ENCODE peak calls at places on chromosome 15, in eight cellular contexts. One of them, this sample, is unnamed.

GRCh38 chr15:66923438-66923881 is 141.9 kb upstream of the SMAD3 start:
- DNase-seq in cardiac muscle cell: peak; percentile 47
- DNase-seq in HFF-Myc: no peak
- DNase-seq in fibroblast of pulmonary artery: no peak
- DNase-seq in nephron progenitor cell: peak; percentile 55
- DNase-seq in HFFc6: no peak
- DNase-seq in psoas muscle: no peak
- DNase-seq in fibroblast of villous mesenchyme: no peak
- DNase-seq in this sample: no peak

GRCh38 chr15:71677352-71677751 is 133.0 kb upstream of the NR2E3 start:
- DNase-seq in cardiac muscle cell: no peak
- DNase-seq in HFF-Myc: no peak
- DNase-seq in fibroblast of pulmonary artery: no peak
- DNase-seq in nephron progenitor cell: no peak
- DNase-seq in HFFc6: no peak
- DNase-seq in psoas muscle: no peak
- DNase-seq in fibroblast of villous mesenchyme: no peak
- DNase-seq in this sample: no peak

GRCh38 chr15:45320581-45320980 is 57.8 kb downstream of the GATM start:
- DNase-seq in cardiac muscle cell: no peak
- DNase-seq in HFF-Myc: no peak
- DNase-seq in fibroblast of pulmonary artery: no peak
- DNase-seq in nephron progenitor cell: no peak
- DNase-seq in HFFc6: no peak
- DNase-seq in psoas muscle: no peak
- DNase-seq in fibroblast of villous mesenchyme: no peak
- DNase-seq in this sample: no peak

GRCh38 chr15:46644493-46645481 is 1010.0 kb downstream of the SQOR start:
- DNase-seq in cardiac muscle cell: no peak
- DNase-seq in HFF-Myc: no peak
- DNase-seq in fibroblast of pulmonary artery: no peak
- DNase-seq in nephron progenitor cell: no peak
- DNase-seq in HFFc6: no peak
- DNase-seq in psoas muscle: no peak
- DNase-seq in fibroblast of villous mesenchyme: no peak
- DNase-seq in this sample: no peak

GRCh38 chr15:78567541-78567940 is 2.2 kb downstream of the CHRNA5 start:
- DNase-seq in cardiac muscle cell: no peak
- DNase-seq in HFF-Myc: no peak
- DNase-seq in fibroblast of pulmonary artery: no peak
- DNase-seq in nephron progenitor cell: no peak
- DNase-seq in HFFc6: no peak
- DNase-seq in psoas muscle: no peak
- DNase-seq in fibroblast of villous mesenchyme: no peak
- DNase-seq in this sample: no peak

GRCh38 chr15:93929375-93930094 is 301.8 kb upstream of the MCTP2 start:
- DNase-seq in cardiac muscle cell: no peak
- DNase-seq in HFF-Myc: peak; percentile 21
- DNase-seq in fibroblast of pulmonary artery: peak; percentile 47
- DNase-seq in nephron progenitor cell: no peak
- DNase-seq in HFFc6: peak; percentile 89
- DNase-seq in psoas muscle: peak; percentile 59
- DNase-seq in fibroblast of villous mesenchyme: peak; percentile 33
- DNase-seq in this sample: no peak

GRCh38 chr15:81184188-81184587 is 12.5 kb upstream of the IL16 start:
- DNase-seq in cardiac muscle cell: no peak
- DNase-seq in HFF-Myc: no peak
- DNase-seq in fibroblast of pulmonary artery: no peak
- DNase-seq in nephron progenitor cell: no peak
- DNase-seq in HFFc6: no peak
- DNase-seq in psoas muscle: peak; percentile 72
- DNase-seq in fibroblast of villous mesenchyme: peak; percentile 46
- DNase-seq in this sample: no peak

GRCh38 chr15:45146405-45146804 is 16.6 kb downstream of the DUOX1 start:
- DNase-seq in cardiac muscle cell: no peak
- DNase-seq in HFF-Myc: no peak
- DNase-seq in fibroblast of pulmonary artery: no peak
- DNase-seq in nephron progenitor cell: no peak
- DNase-seq in HFFc6: no peak
- DNase-seq in psoas muscle: no peak
- DNase-seq in fibroblast of villous mesenchyme: peak; percentile 4
- DNase-seq in this sample: no peak

GRCh38 chr15:85475317-85475701 is 94.9 kb downstream of the AKAP13 start:
- DNase-seq in cardiac muscle cell: no peak
- DNase-seq in HFF-Myc: no peak
- DNase-seq in fibroblast of pulmonary artery: no peak
- DNase-seq in nephron progenitor cell: no peak
- DNase-seq in HFFc6: no peak
- DNase-seq in psoas muscle: no peak
- DNase-seq in fibroblast of villous mesenchyme: peak; percentile 44
- DNase-seq in this sample: no peak

GRCh38 chr15:79380755-79381499 is 51.2 kb upstream of the MINAR1 start:
- DNase-seq in cardiac muscle cell: peak; percentile 87
- DNase-seq in HFF-Myc: peak; percentile 44
- DNase-seq in fibroblast of pulmonary artery: peak; percentile 83
- DNase-seq in nephron progenitor cell: peak; percentile 89
- DNase-seq in HFFc6: peak; percentile 65
- DNase-seq in psoas muscle: peak; percentile 69
- DNase-seq in fibroblast of villous mesenchyme: peak; percentile 77
- DNase-seq in this sample: peak; percentile 62

GRCh38 chr15:95511680-95512079 is 818.8 kb upstream of the NR2F2 start:
- DNase-seq in cardiac muscle cell: no peak
- DNase-seq in HFF-Myc: no peak
- DNase-seq in fibroblast of pulmonary artery: peak; percentile 44
- DNase-seq in nephron progenitor cell: no peak
- DNase-seq in HFFc6: peak; percentile 51
- DNase-seq in psoas muscle: no peak
- DNase-seq in fibroblast of villous mesenchyme: peak; percentile 19
- DNase-seq in this sample: no peak

GRCh38 chr15:58221591-58222241 is 83.5 kb downstream of the AQP9 start:
- DNase-seq in cardiac muscle cell: peak; percentile 13
- DNase-seq in HFF-Myc: no peak
- DNase-seq in fibroblast of pulmonary artery: peak; percentile 61
- DNase-seq in nephron progenitor cell: peak; percentile 22
- DNase-seq in HFFc6: peak; percentile 43
- DNase-seq in psoas muscle: no peak
- DNase-seq in fibroblast of villous mesenchyme: no peak
- DNase-seq in this sample: no peak

GRCh38 chr15:68644996-68645395 is 66.2 kb downstream of the CORO2B start:
- DNase-seq in cardiac muscle cell: peak; percentile 11
- DNase-seq in HFF-Myc: no peak
- DNase-seq in fibroblast of pulmonary artery: no peak
- DNase-seq in nephron progenitor cell: no peak
- DNase-seq in HFFc6: no peak
- DNase-seq in psoas muscle: no peak
- DNase-seq in fibroblast of villous mesenchyme: no peak
- DNase-seq in this sample: no peak

GRCh38 chr15:73249499-73249898 is 119.3 kb downstream of the HCN4 start:
- DNase-seq in cardiac muscle cell: no peak
- DNase-seq in HFF-Myc: no peak
- DNase-seq in fibroblast of pulmonary artery: no peak
- DNase-seq in nephron progenitor cell: no peak
- DNase-seq in HFFc6: no peak
- DNase-seq in psoas muscle: no peak
- DNase-seq in fibroblast of villous mesenchyme: no peak
- DNase-seq in this sample: no peak

GRCh38 chr15:90629217-90629616 is 87.9 kb upstream of the BLM start:
- DNase-seq in cardiac muscle cell: no peak
- DNase-seq in HFF-Myc: no peak
- DNase-seq in fibroblast of pulmonary artery: no peak
- DNase-seq in nephron progenitor cell: no peak
- DNase-seq in HFFc6: no peak
- DNase-seq in psoas muscle: no peak
- DNase-seq in fibroblast of villous mesenchyme: no peak
- DNase-seq in this sample: no peak

GRCh38 chr15:50315814-50316630 is 39.0 kb downstream of the GABPB1 start:
- DNase-seq in cardiac muscle cell: peak; percentile 45
- DNase-seq in HFF-Myc: peak; percentile 17
- DNase-seq in fibroblast of pulmonary artery: peak; percentile 73
- DNase-seq in nephron progenitor cell: no peak
- DNase-seq in HFFc6: peak; percentile 63
- DNase-seq in psoas muscle: no peak
- DNase-seq in fibroblast of villous mesenchyme: peak; percentile 65
- DNase-seq in this sample: no peak

GRCh38 chr15:85073556-85074194 is 92.0 kb downstream of the PDE8A start:
- DNase-seq in cardiac muscle cell: no peak
- DNase-seq in HFF-Myc: no peak
- DNase-seq in fibroblast of pulmonary artery: no peak
- DNase-seq in nephron progenitor cell: no peak
- DNase-seq in HFFc6: peak; percentile 16
- DNase-seq in psoas muscle: no peak
- DNase-seq in fibroblast of villous mesenchyme: peak; percentile 13
- DNase-seq in this sample: no peak

GRCh38 chr15:60079210-60079609 is 75.1 kb downstream of the FOXB1 start:
- DNase-seq in cardiac muscle cell: peak; percentile 7
- DNase-seq in HFF-Myc: no peak
- DNase-seq in fibroblast of pulmonary artery: peak; percentile 39
- DNase-seq in nephron progenitor cell: no peak
- DNase-seq in HFFc6: no peak
- DNase-seq in psoas muscle: no peak
- DNase-seq in fibroblast of villous mesenchyme: no peak
- DNase-seq in this sample: no peak
- TF ChIP-seq CTCF in cardiac muscle cell: peak; percentile 44
- TF ChIP-seq CTCF in HFF-Myc: peak; percentile 18
- TF ChIP-seq CTCF in fibroblast of pulmonary artery: peak; percentile 50
- TF ChIP-seq CTCF in nephron progenitor cell: peak; percentile 47
- TF ChIP-seq CTCF in HFFc6: peak; percentile 42
- TF ChIP-seq CTCF in psoas muscle: no peak
- TF ChIP-seq CTCF in fibroblast of villous mesenchyme: peak; percentile 24
- TF ChIP-seq CTCF in this sample: no peak

GRCh38 chr15:53477981-53478766 is 281.3 kb downstream of the WDR72 start:
- DNase-seq in cardiac muscle cell: peak; percentile 8
- DNase-seq in HFF-Myc: no peak
- DNase-seq in fibroblast of pulmonary artery: no peak
- DNase-seq in nephron progenitor cell: no peak
- DNase-seq in HFFc6: no peak
- DNase-seq in psoas muscle: no peak
- DNase-seq in fibroblast of villous mesenchyme: no peak
- DNase-seq in this sample: no peak

GRCh38 chr15:53473435-53473834 is 286.0 kb downstream of the WDR72 start:
- DNase-seq in cardiac muscle cell: no peak
- DNase-seq in HFF-Myc: no peak
- DNase-seq in fibroblast of pulmonary artery: no peak
- DNase-seq in nephron progenitor cell: no peak
- DNase-seq in HFFc6: no peak
- DNase-seq in psoas muscle: no peak
- DNase-seq in fibroblast of villous mesenchyme: no peak
- DNase-seq in this sample: no peak

GRCh38 chr15:53472883-53473282 is 286.6 kb downstream of the WDR72 start:
- DNase-seq in cardiac muscle cell: no peak
- DNase-seq in HFF-Myc: no peak
- DNase-seq in fibroblast of pulmonary artery: no peak
- DNase-seq in nephron progenitor cell: no peak
- DNase-seq in HFFc6: no peak
- DNase-seq in psoas muscle: no peak
- DNase-seq in fibroblast of villous mesenchyme: no peak
- DNase-seq in this sample: no peak

GRCh38 chr15:53472210-53472609 is 287.3 kb downstream of the WDR72 start:
- DNase-seq in cardiac muscle cell: no peak
- DNase-seq in HFF-Myc: no peak
- DNase-seq in fibroblast of pulmonary artery: no peak
- DNase-seq in nephron progenitor cell: no peak
- DNase-seq in HFFc6: no peak
- DNase-seq in psoas muscle: no peak
- DNase-seq in fibroblast of villous mesenchyme: no peak
- DNase-seq in this sample: no peak

DNA sequence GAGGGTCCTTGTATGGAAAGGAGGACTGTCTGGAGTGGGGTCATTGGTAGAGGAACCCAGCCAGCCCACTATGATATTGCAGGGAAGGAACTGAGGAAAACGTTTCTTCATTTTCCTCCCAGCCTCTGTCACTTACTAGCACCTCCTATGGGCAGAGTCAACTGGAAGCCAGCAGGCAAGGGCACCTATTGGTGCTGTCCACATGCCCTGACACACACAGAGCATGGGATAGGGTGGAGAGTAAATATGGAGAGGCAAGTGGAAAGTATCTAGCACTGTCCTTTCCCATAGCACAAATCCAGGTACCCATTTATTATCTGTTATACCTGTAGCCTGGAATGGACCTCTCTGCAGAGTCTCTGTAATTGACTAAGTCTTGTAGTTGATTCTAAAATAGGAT is 285.6 kb downstream of the WDR72 start:
- DNase-seq in cardiac muscle cell: no peak
- DNase-seq in HFF-Myc: no peak
- DNase-seq in fibroblast of pulmonary artery: no peak
- DNase-seq in nephron progenitor cell: no peak
- DNase-seq in HFFc6: no peak
- DNase-seq in psoas muscle: no peak
- DNase-seq in fibroblast of villous mesenchyme: no peak
- DNase-seq in this sample: no peak
- TF ChIP-seq CTCF in cardiac muscle cell: no peak
- TF ChIP-seq CTCF in HFF-Myc: no peak
- TF ChIP-seq CTCF in fibroblast of pulmonary artery: no peak
- TF ChIP-seq CTCF in nephron progenitor cell: no peak
- TF ChIP-seq CTCF in HFFc6: no peak
- TF ChIP-seq CTCF in psoas muscle: no peak
- TF ChIP-seq CTCF in fibroblast of villous mesenchyme: no peak
- TF ChIP-seq CTCF in this sample: no peak

GRCh38 chr15:83656943-83657528 is 3.1 kb downstream of the ADAMTSL3 start:
- DNase-seq in cardiac muscle cell: no peak
- DNase-seq in HFF-Myc: no peak
- DNase-seq in fibroblast of pulmonary artery: no peak
- DNase-seq in nephron progenitor cell: no peak
- DNase-seq in HFFc6: no peak
- DNase-seq in psoas muscle: no peak
- DNase-seq in fibroblast of villous mesenchyme: no peak
- DNase-seq in this sample: no peak

GRCh38 chr15:83656192-83656591 is 2.3 kb downstream of the ADAMTSL3 start:
- DNase-seq in cardiac muscle cell: no peak
- DNase-seq in HFF-Myc: no peak
- DNase-seq in fibroblast of pulmonary artery: no peak
- DNase-seq in nephron progenitor cell: no peak
- DNase-seq in HFFc6: no peak
- DNase-seq in psoas muscle: no peak
- DNase-seq in fibroblast of villous mesenchyme: no peak
- DNase-seq in this sample: no peak

GRCh38 chr15:83658406-83658805 is 4.5 kb downstream of the ADAMTSL3 start:
- DNase-seq in cardiac muscle cell: no peak
- DNase-seq in HFF-Myc: no peak
- DNase-seq in fibroblast of pulmonary artery: no peak
- DNase-seq in nephron progenitor cell: no peak
- DNase-seq in HFFc6: no peak
- DNase-seq in psoas muscle: peak; percentile 31
- DNase-seq in fibroblast of villous mesenchyme: no peak
- DNase-seq in this sample: no peak

GRCh38 chr15:83659011-83659811 is 5.3 kb downstream of the ADAMTSL3 start:
- DNase-seq in cardiac muscle cell: no peak
- DNase-seq in HFF-Myc: no peak
- DNase-seq in fibroblast of pulmonary artery: no peak
- DNase-seq in nephron progenitor cell: no peak
- DNase-seq in HFFc6: no peak
- DNase-seq in psoas muscle: peak; percentile 67
- DNase-seq in fibroblast of villous mesenchyme: no peak
- DNase-seq in this sample: no peak

GRCh38 chr15:83657549-83657948 is 3.6 kb downstream of the ADAMTSL3 start:
- DNase-seq in cardiac muscle cell: no peak
- DNase-seq in HFF-Myc: no peak
- DNase-seq in fibroblast of pulmonary artery: no peak
- DNase-seq in nephron progenitor cell: no peak
- DNase-seq in HFFc6: no peak
- DNase-seq in psoas muscle: no peak
- DNase-seq in fibroblast of villous mesenchyme: no peak
- DNase-seq in this sample: no peak
- TF ChIP-seq CTCF in cardiac muscle cell: peak; percentile 33
- TF ChIP-seq CTCF in HFF-Myc: peak; percentile 33
- TF ChIP-seq CTCF in fibroblast of pulmonary artery: peak; percentile 6
- TF ChIP-seq CTCF in nephron progenitor cell: peak; percentile 14
- TF ChIP-seq CTCF in HFFc6: no peak
- TF ChIP-seq CTCF in psoas muscle: no peak
- TF ChIP-seq CTCF in fibroblast of villous mesenchyme: peak; percentile 11
- TF ChIP-seq CTCF in this sample: no peak

GRCh38 chr15:92425578-92426225 is 32.0 kb downstream of the ST8SIA2 start:
- DNase-seq in cardiac muscle cell: peak; percentile 44
- DNase-seq in HFF-Myc: no peak
- DNase-seq in fibroblast of pulmonary artery: no peak
- DNase-seq in nephron progenitor cell: no peak
- DNase-seq in HFFc6: no peak
- DNase-seq in psoas muscle: no peak
- DNase-seq in fibroblast of villous mesenchyme: no peak
- DNase-seq in this sample: no peak
- TF ChIP-seq CTCF in cardiac muscle cell: no peak
- TF ChIP-seq CTCF in HFF-Myc: no peak
- TF ChIP-seq CTCF in fibroblast of pulmonary artery: no peak
- TF ChIP-seq CTCF in nephron progenitor cell: no peak
- TF ChIP-seq CTCF in HFFc6: no peak
- TF ChIP-seq CTCF in psoas muscle: no peak
- TF ChIP-seq CTCF in fibroblast of villous mesenchyme: no peak
- TF ChIP-seq CTCF in this sample: no peak

This sample was measured in natural killer cell.